ENCODE peak calls at places on chromosomes 12 and 14, in nine cellular contexts. V is HEK293T; J is naive thymus-derived CD8-positive, alpha-beta T cell; U is EH; B is SHP77; D is activated naive CD4-positive, alpha-beta T cell; A is endothelial cell; H is NCI-H510A treated with DMSO at 0.1 percent for 48 hours; T is GM03348. I is an unnamed sample.

GRCh38 chr12:53217049-53217929 is 10.2 kb upstream of the ITGB7 start:
- DNase-seq in V (no peak), J (no peak), U (peak; percentile 52), B (no peak), D (no peak), A (no peak), H (no peak), T (peak; percentile 72), I (no peak)

GRCh38 chr14:24607081-24607480 is 2.4 kb downstream of the GZMH start:
- DNase-seq in V (no peak), J (no peak), U (no peak), B (no peak), D (no peak), A (no peak), H (no peak), T (no peak), I (no peak)

GRCh38 chr12:69473229-69473628 is 3.0 kb downstream of the FRS2 start:
- DNase-seq in V (no peak), J (no peak), U (no peak), B (no peak), D (no peak), A (no peak), H (no peak), T (no peak), I (no peak)

GRCh38 chr12:19410639-19411184 is 28.6 kb upstream of the AEBP2 start:
- DNase-seq in V (no peak), J (no peak), U (no peak), B (no peak), D (no peak), A (no peak), H (no peak), T (no peak), I (no peak)

GRCh38 chr12:92582888-92583287 is 119.9 kb upstream of the PLEKHG7 start:
- DNase-seq in V (no peak), J (no peak), U (peak; percentile 27), B (no peak), D (no peak), A (no peak), H (no peak), T (no peak), I (no peak)

GRCh38 chr12:67697981-67698380 is 49.4 kb downstream of the DYRK2 start:
- DNase-seq in V (no peak), J (no peak), U (peak; percentile 50), B (no peak), D (no peak), A (no peak), H (no peak), T (peak; percentile 40), I (no peak)

GRCh38 chr14:84254205-84254788 is 1275.6 kb upstream of the FLRT2 start:
- DNase-seq in V (no peak), J (no peak), U (no peak), B (peak; percentile 16), D (no peak), A (peak; percentile 22), H (no peak), T (no peak), I (no peak)

GRCh38 chr14:24398943-24399801 is at the start of gene NYNRIN:
- DNase-seq in V (peak; percentile 53), J (peak; percentile 23), U (peak; percentile 59), B (no peak), D (peak; percentile 14), A (peak; percentile 66), H (peak; percentile 22), T (peak; percentile 76), I (no peak)

GRCh38 chr14:102517412-102518062 is 8.0 kb upstream of the ANKRD9 start:
- DNase-seq in V (no peak), J (no peak), U (no peak), B (no peak), D (no peak), A (peak; percentile 38), H (no peak), T (no peak), I (no peak)

GRCh38 chr12:5499566-5500325 is 67.8 kb downstream of the NTF3 start:
- DNase-seq in V (no peak), J (no peak), U (peak; percentile 82), B (no peak), D (no peak), A (no peak), H (no peak), T (peak; percentile 72), I (no peak)

GRCh38 chr12:132445884-132446471 is 44.0 kb upstream of the FBRSL1 start:
- DNase-seq in V (no peak), J (peak; percentile 65), U (no peak), B (peak; percentile 100), D (peak; percentile 30), A (peak; percentile 43), H (no peak), T (no peak), I (peak; percentile 81)

GRCh38 chr14:51527073-51527472 is 124.6 kb upstream of the FRMD6 start:
- DNase-seq in V (no peak), J (no peak), U (peak; percentile 74), B (no peak), D (no peak), A (no peak), H (no peak), T (no peak), I (no peak)

GRCh38 chr14:69244946-69245345 is 15.0 kb upstream of the GALNT16 start:
- DNase-seq in V (no peak), J (no peak), U (no peak), B (no peak), D (no peak), A (no peak), H (no peak), T (no peak), I (no peak)

GRCh38 chr12:107564946-107565345 is 120.7 kb upstream of the PWP1 start:
- DNase-seq in V (peak; percentile 37), J (no peak), U (no peak), B (no peak), D (no peak), A (peak; percentile 33), H (peak; percentile 23), T (peak; percentile 29), I (peak; percentile 14)

GRCh38 chr12:6322969-6323339 is 12.5 kb downstream of the PLEKHG6 start:
- DNase-seq in V (no peak), J (no peak), U (no peak), B (no peak), D (no peak), A (no peak), H (no peak), T (no peak), I (no peak)

GRCh38 chr12:64510687-64511086 is 58.8 kb downstream of the TBK1 start:
- DNase-seq in V (no peak), J (no peak), U (peak; percentile 26), B (no peak), D (no peak), A (no peak), H (no peak), T (no peak), I (no peak)

GRCh38 chr14:23294734-23295561 is 7.7 kb downstream of the PPP1R3E start:
- DNase-seq in V (peak; percentile 40), J (peak; percentile 71), U (peak; percentile 63), B (peak; percentile 71), D (peak; percentile 21), A (peak; percentile 49), H (peak; percentile 28), T (peak; percentile 37), I (peak; percentile 97)

GRCh38 chr14:22532345-22533056 is 56.5 kb downstream of the DAD1 start:
- DNase-seq in V (no peak), J (no peak), U (peak; percentile 91), B (no peak), D (no peak), A (no peak), H (no peak), T (peak; percentile 76), I (no peak)

GRCh38 chr12:94930216-94930654 is 73.3 kb downstream of the NDUFA12 start:
- DNase-seq in V (no peak), J (no peak), U (no peak), B (no peak), D (no peak), A (no peak), H (peak; percentile 45), T (no peak), I (no peak)

GRCh38 chr12:6215932-6216494 is 15.8 kb downstream of the CD9 start:
- DNase-seq in V (no peak), J (no peak), U (peak; percentile 96), B (no peak), D (no peak), A (no peak), H (peak; percentile 20), T (peak; percentile 85), I (peak; percentile 65)

GRCh38 chr14:24692382-24693352 is 58.7 kb upstream of the GZMB start:
- DNase-seq in V (no peak), J (peak; percentile 73), U (no peak), B (no peak), D (no peak), A (no peak), H (no peak), T (no peak), I (no peak)

GRCh38 chr14:94665121-94665520 is 52.9 kb downstream of the SERPINA3 start:
- DNase-seq in V (no peak), J (no peak), U (peak; percentile 95), B (no peak), D (no peak), A (no peak), H (no peak), T (peak; percentile 72), I (no peak)

GRCh38 chr12:132284618-132285310 is 44.6 kb downstream of the GALNT9 start:
- DNase-seq in V (no peak), J (no peak), U (no peak), B (no peak), D (no peak), A (no peak), H (no peak), T (peak; percentile 35), I (no peak)

GRCh38 chr14:53924754-53925153 is 31.9 kb downstream of the BMP4 start:
- DNase-seq in V (no peak), J (no peak), U (peak; percentile 95), B (no peak), D (no peak), A (no peak), H (no peak), T (peak; percentile 8), I (no peak)

GRCh38 chr12:112599871-112600270 is 181.1 kb downstream of the PTPN11 start:
- DNase-seq in V (no peak), J (no peak), U (no peak), B (no peak), D (no peak), A (no peak), H (no peak), T (no peak), I (no peak)

GRCh38 chr12:109125791-109126190 is 9.4 kb downstream of the ACACB start:
- DNase-seq in V (no peak), J (no peak), U (no peak), B (no peak), D (no peak), A (no peak), H (no peak), T (no peak), I (no peak)